ENCODE peak calls at places on chromosome 16, in five cellular contexts. One of them, this sample, is unnamed.
A peak's percentile ranks its signal among the peaks of the same experiment; 100 is the strongest.

GRCh38 chr16:77868478-77868877 is 80.1 kb downstream of the VAT1L start:
- DNase-seq in PC-9: no peak
- DNase-seq in tibial artery: no peak
- DNase-seq in T-cell: no peak
- DNase-seq in GM19239: peak; percentile 9
- DNase-seq in this sample: no peak

GRCh38 chr16:31265329-31266245 is 5.8 kb downstream of the ITGAM start:
- DNase-seq in PC-9: peak; percentile 66
- DNase-seq in tibial artery: no peak
- DNase-seq in T-cell: peak; percentile 20
- DNase-seq in GM19239: peak; percentile 49
- DNase-seq in this sample: no peak

GRCh38 chr16:55302635-55303034 is 21.4 kb upstream of the IRX6 start:
- DNase-seq in PC-9: no peak
- DNase-seq in tibial artery: no peak
- DNase-seq in T-cell: no peak
- DNase-seq in GM19239: no peak
- DNase-seq in this sample: no peak

GRCh38 chr16:2056077-2056476 is 8.3 kb downstream of the TSC2 start:
- DNase-seq in PC-9: no peak
- DNase-seq in tibial artery: no peak
- DNase-seq in T-cell: no peak
- DNase-seq in GM19239: no peak
- DNase-seq in this sample: peak; percentile 35

GRCh38 chr16:11871193-11871592 is 19.9 kb upstream of the RSL1D1 start:
- DNase-seq in PC-9: no peak
- DNase-seq in tibial artery: no peak
- DNase-seq in T-cell: no peak
- DNase-seq in GM19239: no peak
- DNase-seq in this sample: peak; percentile 52

GRCh38 chr16:65095090-65095728 is 26.7 kb downstream of the CDH11 start:
- DNase-seq in PC-9: no peak
- DNase-seq in tibial artery: no peak
- DNase-seq in T-cell: no peak
- DNase-seq in GM19239: no peak
- DNase-seq in this sample: no peak

GRCh38 chr16:15576960-15577958 is 65.7 kb downstream of the MARF1 start:
- DNase-seq in PC-9: no peak
- DNase-seq in tibial artery: no peak
- DNase-seq in T-cell: no peak
- DNase-seq in GM19239: no peak
- DNase-seq in this sample: no peak

GRCh38 chr16:10619271-10619849 is 39.0 kb upstream of the EMP2 start:
- DNase-seq in PC-9: peak; percentile 50
- DNase-seq in tibial artery: no peak
- DNase-seq in T-cell: no peak
- DNase-seq in GM19239: no peak
- DNase-seq in this sample: no peak

GRCh38 chr16:49528564-49529150 is 155.1 kb downstream of the C16orf78 start:
- DNase-seq in PC-9: no peak
- DNase-seq in tibial artery: no peak
- DNase-seq in T-cell: no peak
- DNase-seq in GM19239: no peak
- DNase-seq in this sample: peak; percentile 0

This sample was measured in EH.